ENCODE peak calls at places on chromosomes 2 and 18, in nine cellular contexts. One of them, this sample, is unnamed.

GRCh38 chr2:204197601-204198000 is 261.0 kb downstream of the ICOS start:
- DNase-seq in aorta: no peak
- DNase-seq in PC-9: no peak
- DNase-seq in ascending aorta: no peak
- DNase-seq in kidney: no peak
- DNase-seq in psoas muscle: no peak
- DNase-seq in GM23248: no peak
- DNase-seq in lung: no peak
- DNase-seq in IMR-90: no peak
- DNase-seq in this sample: no peak

GRCh38 chr2:237459741-237460174 is 27.3 kb upstream of the MLPH start:
- DNase-seq in kidney: no peak
- DNase-seq in aorta: no peak
- DNase-seq in psoas muscle: no peak
- DNase-seq in PC-9: peak; percentile 46
- DNase-seq in lung: no peak
- DNase-seq in IMR-90: peak; percentile 82
- DNase-seq in ascending aorta: no peak
- DNase-seq in GM23248: peak; percentile 91
- DNase-seq in this sample: no peak

GRCh38 chr2:134072973-134073490 is 180.8 kb upstream of the MGAT5 start:
- DNase-seq in IMR-90: no peak
- DNase-seq in lung: no peak
- DNase-seq in kidney: no peak
- DNase-seq in ascending aorta: no peak
- DNase-seq in PC-9: no peak
- DNase-seq in GM23248: no peak
- DNase-seq in aorta: no peak
- DNase-seq in psoas muscle: no peak
- DNase-seq in this sample: no peak

GRCh38 chr2:109128048-109128465 is 948 bp upstream of the SH3RF3 start:
- DNase-seq in GM23248: peak; percentile 93
- DNase-seq in aorta: peak; percentile 89
- DNase-seq in PC-9: peak; percentile 79
- DNase-seq in IMR-90: peak; percentile 91
- DNase-seq in ascending aorta: no peak
- DNase-seq in psoas muscle: peak; percentile 91
- DNase-seq in kidney: peak; percentile 92
- DNase-seq in lung: peak; percentile 71
- DNase-seq in this sample: peak; percentile 70

GRCh38 chr18:76554788-76555187 is 59.7 kb upstream of the ZNF516 start:
- DNase-seq in psoas muscle: no peak
- DNase-seq in PC-9: no peak
- DNase-seq in ascending aorta: no peak
- DNase-seq in GM23248: no peak
- DNase-seq in kidney: no peak
- DNase-seq in aorta: no peak
- DNase-seq in lung: no peak
- DNase-seq in IMR-90: no peak
- DNase-seq in this sample: no peak

GRCh38 chr2:214382229-214382628 is 28.6 kb upstream of the VWC2L start:
- DNase-seq in lung: no peak
- DNase-seq in psoas muscle: no peak
- DNase-seq in kidney: no peak
- DNase-seq in PC-9: no peak
- DNase-seq in GM23248: no peak
- DNase-seq in aorta: no peak
- DNase-seq in ascending aorta: no peak
- DNase-seq in IMR-90: peak; percentile 18
- DNase-seq in this sample: no peak

GRCh38 chr2:24050041-24050655 is 607 bp downstream of the FKBP1B start:
- DNase-seq in IMR-90: no peak
- DNase-seq in PC-9: no peak
- DNase-seq in psoas muscle: peak; percentile 55
- DNase-seq in lung: peak; percentile 37
- DNase-seq in ascending aorta: no peak
- DNase-seq in kidney: peak; percentile 77
- DNase-seq in aorta: peak; percentile 51
- DNase-seq in GM23248: peak; percentile 48
- DNase-seq in this sample: peak; percentile 13

GRCh38 chr2:215397632-215398341 is 38.1 kb downstream of the FN1 start:
- DNase-seq in psoas muscle: no peak
- DNase-seq in lung: no peak
- DNase-seq in kidney: no peak
- DNase-seq in PC-9: no peak
- DNase-seq in ascending aorta: no peak
- DNase-seq in IMR-90: peak; percentile 53
- DNase-seq in GM23248: peak; percentile 60
- DNase-seq in aorta: no peak
- DNase-seq in this sample: no peak

GRCh38 chr2:18117592-18117991 is 239.1 kb downstream of the KCNS3 start:
- DNase-seq in psoas muscle: peak; percentile 51
- DNase-seq in ascending aorta: no peak
- DNase-seq in aorta: no peak
- DNase-seq in GM23248: peak; percentile 67
- DNase-seq in kidney: no peak
- DNase-seq in lung: peak; percentile 45
- DNase-seq in PC-9: peak; percentile 47
- DNase-seq in IMR-90: peak; percentile 41
- DNase-seq in this sample: no peak

GRCh38 chr18:34867520-34867919 is 157.4 kb downstream of the DTNA start:
- DNase-seq in lung: no peak
- DNase-seq in psoas muscle: no peak
- DNase-seq in IMR-90: no peak
- DNase-seq in GM23248: peak; percentile 1
- DNase-seq in kidney: no peak
- DNase-seq in PC-9: no peak
- DNase-seq in aorta: no peak
- DNase-seq in ascending aorta: no peak
- DNase-seq in this sample: no peak

GRCh38 chr2:137886432-137886831 is 77.8 kb upstream of the HNMT start:
- DNase-seq in PC-9: no peak
- DNase-seq in lung: no peak
- DNase-seq in IMR-90: no peak
- DNase-seq in aorta: no peak
- DNase-seq in ascending aorta: no peak
- DNase-seq in psoas muscle: no peak
- DNase-seq in GM23248: no peak
- DNase-seq in kidney: no peak
- DNase-seq in this sample: no peak

GRCh38 chr2:39377226-39377939 is 59.7 kb downstream of the MAP4K3 start:
- DNase-seq in aorta: no peak
- DNase-seq in kidney: no peak
- DNase-seq in lung: no peak
- DNase-seq in ascending aorta: no peak
- DNase-seq in GM23248: no peak
- DNase-seq in IMR-90: no peak
- DNase-seq in psoas muscle: no peak
- DNase-seq in PC-9: no peak
- DNase-seq in this sample: no peak

GRCh38 chr2:212863185-212863588 is 288.2 kb downstream of the IKZF2 start:
- DNase-seq in aorta: no peak
- DNase-seq in PC-9: peak; percentile 32
- DNase-seq in IMR-90: no peak
- DNase-seq in ascending aorta: no peak
- DNase-seq in GM23248: peak; percentile 27
- DNase-seq in lung: no peak
- DNase-seq in psoas muscle: no peak
- DNase-seq in kidney: no peak
- DNase-seq in this sample: peak; percentile 14

GRCh38 chr18:64438178-64438577 is 289.3 kb upstream of the LINC00305 start:
- DNase-seq in ascending aorta: no peak
- DNase-seq in lung: no peak
- DNase-seq in IMR-90: no peak
- DNase-seq in aorta: no peak
- DNase-seq in psoas muscle: no peak
- DNase-seq in PC-9: no peak
- DNase-seq in GM23248: no peak
- DNase-seq in kidney: no peak
- DNase-seq in this sample: no peak

GRCh38 chr18:64436111-64436510 is 287.2 kb upstream of the LINC00305 start:
- DNase-seq in IMR-90: no peak
- DNase-seq in kidney: no peak
- DNase-seq in PC-9: no peak
- DNase-seq in ascending aorta: no peak
- DNase-seq in GM23248: no peak
- DNase-seq in aorta: no peak
- DNase-seq in psoas muscle: no peak
- DNase-seq in lung: no peak
- DNase-seq in this sample: no peak
- H3K4me1 ChIP-seq in IMR-90: no peaks in the 10 kb centered on the region
- H3K4me1 ChIP-seq in kidney: no peaks in the 10 kb centered on the region
- H3K4me1 ChIP-seq in PC-9: no peaks in the 10 kb centered on the region
- H3K4me1 ChIP-seq in ascending aorta: no peaks in the 10 kb centered on the region
- H3K4me1 ChIP-seq in GM23248: no peaks in the 10 kb centered on the region
- H3K4me1 ChIP-seq in aorta: no peaks in the 10 kb centered on the region
- H3K4me1 ChIP-seq in psoas muscle: no peaks in the 10 kb centered on the region
- H3K4me1 ChIP-seq in lung: no peaks in the 10 kb centered on the region
- H3K4me1 ChIP-seq in this sample: no peaks in the 10 kb centered on the region

DNA sequence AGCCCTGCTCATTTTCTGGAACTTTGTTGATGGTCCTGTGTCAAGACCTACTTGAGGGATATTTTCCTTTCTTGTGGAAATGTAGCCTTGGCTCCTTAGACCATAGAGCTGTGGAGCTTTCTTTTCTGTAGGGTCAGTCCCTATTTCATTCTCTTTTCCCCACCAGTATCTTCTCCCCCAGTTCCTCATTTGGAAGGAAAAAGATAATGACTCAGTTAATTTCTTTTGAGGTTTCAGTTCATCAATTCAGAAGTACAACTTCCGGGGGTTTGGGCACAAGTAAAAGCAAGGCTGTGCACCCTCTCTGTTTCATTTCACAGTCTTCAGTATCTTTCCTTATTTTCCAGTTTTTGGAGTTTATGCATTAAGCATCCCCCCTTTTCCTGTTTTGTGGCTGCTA is 70.7 kb downstream of the CDC42EP3 start:
- DNase-seq in ascending aorta: no peak
- DNase-seq in PC-9: no peak
- DNase-seq in GM23248: no peak
- DNase-seq in IMR-90: no peak
- DNase-seq in psoas muscle: no peak
- DNase-seq in kidney: no peak
- DNase-seq in aorta: no peak
- DNase-seq in lung: no peak
- DNase-seq in this sample: no peak
- H3K4me3 ChIP-seq in ascending aorta: no peak overlapping the region
- H3K4me3 ChIP-seq in PC-9: no peak overlapping the region
- H3K4me3 ChIP-seq in GM23248: no peak overlapping the region
- H3K4me3 ChIP-seq in IMR-90: no peak overlapping the region
- H3K4me3 ChIP-seq in psoas muscle: no peak overlapping the region
- H3K4me3 ChIP-seq in kidney: no peak overlapping the region
- H3K4me3 ChIP-seq in aorta: no peak overlapping the region
- H3K4me3 ChIP-seq in lung: no peak overlapping the region
- H3K4me3 ChIP-seq in this sample: peak overlapping the region; percentile 58

GRCh38 chr2:172433169-172433568 is 5.8 kb downstream of the ITGA6 start:
- DNase-seq in PC-9: no peak
- DNase-seq in kidney: no peak
- DNase-seq in IMR-90: no peak
- DNase-seq in lung: no peak
- DNase-seq in GM23248: no peak
- DNase-seq in aorta: no peak
- DNase-seq in ascending aorta: no peak
- DNase-seq in psoas muscle: no peak
- DNase-seq in this sample: no peak

GRCh38 chr2:172430671-172431070 is 3.3 kb downstream of the ITGA6 start:
- DNase-seq in lung: no peak
- DNase-seq in kidney: no peak
- DNase-seq in IMR-90: peak; percentile 33
- DNase-seq in ascending aorta: no peak
- DNase-seq in PC-9: no peak
- DNase-seq in aorta: no peak
- DNase-seq in psoas muscle: no peak
- DNase-seq in GM23248: peak; percentile 35
- DNase-seq in this sample: no peak

GRCh38 chr2:172430027-172430426 is 2.6 kb downstream of the ITGA6 start:
- DNase-seq in lung: no peak
- DNase-seq in IMR-90: no peak
- DNase-seq in aorta: no peak
- DNase-seq in PC-9: no peak
- DNase-seq in kidney: no peak
- DNase-seq in psoas muscle: no peak
- DNase-seq in GM23248: no peak
- DNase-seq in ascending aorta: no peak
- DNase-seq in this sample: no peak

GRCh38 chr2:172431428-172431827 is 4.0 kb downstream of the ITGA6 start:
- DNase-seq in aorta: peak; percentile 55
- DNase-seq in kidney: no peak
- DNase-seq in GM23248: no peak
- DNase-seq in lung: peak; percentile 44
- DNase-seq in PC-9: no peak
- DNase-seq in psoas muscle: no peak
- DNase-seq in ascending aorta: no peak
- DNase-seq in IMR-90: no peak
- DNase-seq in this sample: no peak

GRCh38 chr2:172431993-172432392 is 4.6 kb downstream of the ITGA6 start:
- DNase-seq in PC-9: no peak
- DNase-seq in psoas muscle: no peak
- DNase-seq in aorta: no peak
- DNase-seq in GM23248: no peak
- DNase-seq in IMR-90: no peak
- DNase-seq in lung: no peak
- DNase-seq in ascending aorta: no peak
- DNase-seq in kidney: no peak
- DNase-seq in this sample: no peak
- H3K4me1 ChIP-seq in PC-9: peaks cover 74% of the 10 kb centered on the region
- H3K4me1 ChIP-seq in psoas muscle: peaks cover 42% of the 10 kb centered on the region
- H3K4me1 ChIP-seq in aorta: no peaks in the 10 kb centered on the region
- H3K4me1 ChIP-seq in GM23248: peaks cover 11% of the 10 kb centered on the region
- H3K4me1 ChIP-seq in IMR-90: peaks cover 7% of the 10 kb centered on the region
- H3K4me1 ChIP-seq in lung: peaks cover 4% of the 10 kb centered on the region
- H3K4me1 ChIP-seq in ascending aorta: peaks cover 6% of the 10 kb centered on the region
- H3K4me1 ChIP-seq in kidney: peaks cover 19% of the 10 kb centered on the region
- H3K4me1 ChIP-seq in this sample: peaks cover 64% of the 10 kb centered on the region

DNA sequence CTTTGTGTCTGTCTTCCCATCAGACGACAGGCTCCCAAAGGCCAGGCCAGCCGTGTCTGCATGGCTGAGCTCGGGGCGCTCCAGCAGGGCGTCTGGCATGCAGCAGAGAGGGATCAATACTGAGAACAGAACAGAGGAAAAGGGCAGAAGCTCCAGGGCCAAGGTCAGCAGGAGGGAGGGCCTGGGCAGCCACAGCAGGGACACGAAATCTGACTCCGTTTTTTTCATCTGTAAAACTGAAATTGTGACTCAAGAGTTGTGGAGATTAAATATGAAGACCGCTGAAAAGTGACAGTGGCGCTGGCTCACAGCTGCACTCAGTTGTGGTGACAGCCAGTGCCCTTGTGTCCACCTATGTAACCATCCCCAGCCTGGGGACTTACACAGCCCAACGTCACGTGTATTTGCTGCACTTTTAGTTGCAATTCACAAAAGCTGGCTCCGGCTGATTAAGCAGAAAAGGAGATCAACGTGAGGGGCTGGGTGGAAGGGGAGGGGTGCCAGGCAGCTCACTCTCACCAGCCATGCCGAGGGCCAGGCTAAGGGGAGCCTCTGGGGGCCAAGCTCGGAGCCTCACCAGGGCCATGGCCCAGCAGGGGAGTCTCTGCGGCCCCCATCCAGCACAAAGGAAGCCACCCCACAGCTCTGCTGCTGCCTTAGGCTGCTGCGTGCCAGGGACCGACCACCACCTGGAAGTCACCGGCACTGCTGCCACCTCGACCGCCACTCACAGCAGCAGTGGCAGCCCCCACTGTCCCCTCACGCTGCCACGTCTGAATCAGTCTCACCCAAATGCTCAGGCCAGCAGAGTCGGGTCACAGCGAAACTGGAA is 74.7 kb downstream of the EIPR1 start:
- DNase-seq in PC-9: no peak
- DNase-seq in aorta: no peak
- DNase-seq in ascending aorta: no peak
- DNase-seq in lung: no peak
- DNase-seq in GM23248: no peak
- DNase-seq in kidney: peak; percentile 62
- DNase-seq in psoas muscle: no peak
- DNase-seq in IMR-90: no peak
- DNase-seq in this sample: no peak
- H3K4me3 ChIP-seq in PC-9: no peak overlapping the region
- H3K4me3 ChIP-seq in aorta: no peak overlapping the region
- H3K4me3 ChIP-seq in ascending aorta: peak overlapping the region; percentile 38
- H3K4me3 ChIP-seq in lung: no peak overlapping the region
- H3K4me3 ChIP-seq in GM23248: peak overlapping the region; percentile 57
- H3K4me3 ChIP-seq in kidney: peak overlapping the region; percentile 32
- H3K4me3 ChIP-seq in psoas muscle: peak overlapping the region; percentile 61
- H3K4me3 ChIP-seq in IMR-90: no peak overlapping the region
- H3K4me3 ChIP-seq in this sample: no peak overlapping the region

This sample was measured in naive thymus-derived CD4-positive, alpha-beta T cell.